ENCODE peak calls at places on chromosomes 5 and 9, in five cellular contexts. E is pancreas; I is amniotic epithelial cell; N is NCI-H1694 treated with DMSO at 0.1 percent for 48 hours; K is activated naive CD8-positive, alpha-beta T cell treated with anti-CD3 and anti-CD28 coated beads, Interleukin-2, amount 10 ng/mL, durations not matched to agents 7 days and 5 days. H is an unnamed sample.

GRCh38 chr9:87342743-87343142 is 154.9 kb upstream of the DAPK1 start:
- DNase-seq in N (no peak), E (no peak), K (no peak), I (peak; percentile 82), H (peak; percentile 24)

GRCh38 chr5:172035039-172035438 is 28.6 kb upstream of the FBXW11 start:
- DNase-seq in N (no peak), E (no peak), K (no peak), I (no peak), H (no peak)

GRCh38 chr9:129023908-129024233 is 4.3 kb downstream of the SH3GLB2 start:
- DNase-seq in E (no peak), I (no peak), N (no peak), K (no peak), H (no peak)

GRCh38 chr5:172403191-172403794 is 51.0 kb downstream of the SH3PXD2B start:
- DNase-seq in N (no peak), E (no peak), K (no peak), I (no peak), H (peak; percentile 57)

GRCh38 chr9:38226491-38226951 is 157.5 kb upstream of the SHB start:
- DNase-seq in N (peak; percentile 52), E (no peak), I (peak; percentile 32), K (no peak), H (peak; percentile 24)

GRCh38 chr5:123665822-123666371 is 153.9 kb downstream of the CSNK1G3 start:
- DNase-seq in I (no peak), K (no peak), N (no peak), E (no peak), H (no peak)

GRCh38 chr9:91491624-91492023 is 68.0 kb upstream of the NFIL3 start:
- DNase-seq in K (no peak), N (no peak), E (no peak), I (no peak), H (no peak)

GRCh38 chr5:120655828-120656435 is 191.8 kb downstream of the PRR16 start:
- DNase-seq in N (peak; percentile 3), E (peak; percentile 35), K (no peak), I (peak; percentile 38), H (peak; percentile 35)

GRCh38 chr5:16412556-16412955 is 53.0 kb downstream of the ZNF622 start:
- DNase-seq in E (no peak), I (no peak), N (no peak), K (no peak), H (no peak)

GRCh38 chr5:72028382-72028781 is 78.9 kb upstream of the MAP1B start:
- DNase-seq in E (no peak), K (no peak), I (no peak), N (no peak), H (no peak)

GRCh38 chr9:122875523-122875922 is 29.6 kb downstream of the RC3H2 start:
- DNase-seq in E (no peak), N (no peak), K (no peak), I (no peak), H (no peak)

GRCh38 chr5:93402451-93402850 is 178.6 kb downstream of the NR2F1-AS1 start:
- DNase-seq in N (no peak), K (no peak), E (no peak), I (no peak), H (no peak)